ENCODE peak calls at places on chromosomes 3 and 15, in six cellular contexts. A, J, B, N, S and R are unnamed samples.
A peak's percentile ranks its signal among the peaks of the same experiment; 100 is the strongest.

GRCh38 chr3:59818-60217 is 136.7 kb upstream of the CHL1 start:
- DNase-seq in J (no peak), B (no peak), N (no peak), S (no peak), A (no peak), R (no peak)

GRCh38 chr15:50280271-50280670 is 14.7 kb upstream of the HDC start:
- DNase-seq in B (no peak), A (no peak), S (no peak), N (no peak), J (no peak), R (no peak)

GRCh38 chr15:63544253-63545026 is 40.0 kb downstream of the USP3 start:
- DNase-seq in B (no peak), N (no peak), A (no peak), S (no peak), J (no peak), R (no peak)

GRCh38 chr3:105274958-105275357 is 91.8 kb upstream of the ALCAM start:
- DNase-seq in J (no peak), A (no peak), B (no peak), N (no peak), S (no peak), R (no peak)

GRCh38 chr15:74543583-74543982 is 2.6 kb downstream of the ARID3B start:
- DNase-seq in S (no peak), N (no peak), B (no peak), J (no peak), A (no peak), R (peak; percentile 42)

GRCh38 chr3:5233026-5233425 is 45.5 kb downstream of the EDEM1 start:
- DNase-seq in B (no peak), J (no peak), A (no peak), S (no peak), N (no peak), R (no peak)

GRCh38 chr15:62624541-62625399 is 417.8 kb upstream of the TPM1 start:
- DNase-seq in J (no peak), S (no peak), B (no peak), N (no peak), A (no peak), R (no peak)

GRCh38 chr3:123872621-123873020 is 11.5 kb downstream of the MYLK start:
- DNase-seq in A (no peak), N (no peak), S (no peak), J (no peak), B (no peak), R (no peak)

GRCh38 chr3:129567176-129567705 is 24.3 kb downstream of the H1-8 start:
- DNase-seq in J (no peak), A (peak; percentile 83), S (no peak), B (no peak), N (no peak), R (no peak)

GRCh38 chr15:58967479-58967878 is 20.0 kb upstream of the RNF111 start:
- DNase-seq in N (no peak), S (no peak), B (no peak), J (no peak), A (no peak), R (no peak)

GRCh38 chr15:45630958-45631691 is 3.7 kb upstream of the SQOR start:
- DNase-seq in J (no peak), S (no peak), A (no peak), N (no peak), B (no peak), R (no peak)

GRCh38 chr3:142853270-142854163 is 35.4 kb downstream of the PCOLCE2 start:
- DNase-seq in A (no peak), J (no peak), S (no peak), B (peak; percentile 32), N (no peak), R (no peak)

GRCh38 chr15:60605879-60606304 is 127.0 kb upstream of the ICE2 start:
- DNase-seq in S (no peak), J (no peak), N (no peak), B (no peak), A (peak; percentile 24), R (no peak)

GRCh38 chr3:49343163-49343562 is 3.3 kb upstream of the USP4 start:
- DNase-seq in J (no peak), A (no peak), B (no peak), S (no peak), N (no peak), R (no peak)
- H3K27ac ChIP-seq in J (peak overlapping the region; percentile 24), A (no peak overlapping the region), B (no peak overlapping the region), S (no peak overlapping the region), N (no peak overlapping the region), R (no peak overlapping the region)

DNA sequence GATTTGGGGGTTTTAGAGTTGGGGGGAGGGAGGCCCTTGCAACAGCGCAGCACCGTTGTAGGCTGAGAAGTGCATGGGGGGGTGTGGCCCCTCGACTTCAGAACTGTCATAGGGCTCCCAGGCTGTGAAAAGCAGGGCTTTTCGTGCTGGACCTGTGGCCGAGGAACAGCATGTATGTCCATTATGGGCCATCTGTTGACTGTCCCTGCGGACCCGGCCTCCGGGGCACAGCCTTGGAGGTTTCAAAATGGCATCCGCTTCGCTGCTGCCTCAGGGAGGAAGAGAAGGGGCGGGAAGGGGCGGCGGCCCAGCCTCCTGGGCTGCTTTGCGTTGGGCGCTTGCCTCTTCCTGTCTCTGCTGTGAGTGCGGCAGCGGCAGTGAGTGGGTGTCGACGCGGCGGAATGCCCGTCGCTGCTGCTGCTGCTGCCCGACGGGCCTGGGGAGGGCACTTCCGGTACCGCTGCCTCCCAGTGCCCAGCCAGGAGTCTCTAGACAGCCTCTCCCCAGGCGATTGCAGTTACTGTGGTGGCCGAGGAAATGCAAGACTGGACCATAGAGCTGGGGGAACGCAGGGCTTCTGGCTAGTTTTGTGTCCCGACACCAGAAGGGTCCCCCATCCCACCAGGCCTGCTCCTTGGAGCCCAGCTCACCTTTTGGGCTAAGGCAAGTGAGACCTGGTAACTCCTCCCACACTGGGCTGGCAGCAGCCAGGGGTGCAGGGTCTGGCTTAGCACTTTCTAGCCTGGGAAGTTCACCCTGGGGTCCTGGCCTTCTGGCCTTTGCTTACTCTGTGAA is 1.9 kb downstream of the GNAI2 start:
- DNase-seq in B (peak; percentile 77), S (no peak), A (peak; percentile 85), N (peak; percentile 93), J (peak; percentile 96), R (peak; percentile 84)
- TF ChIP-seq POLR2AphosphoS5 in B (peak; percentile 77), S (peak; percentile 48), A (peak; percentile 85), N (peak; percentile 82), J (peak; percentile 64), R (peak; percentile 17)

GRCh38 chr3:45605569-45605968 is 11.0 kb downstream of the LIMD1 start:
- DNase-seq in J (no peak), A (no peak), N (no peak), B (no peak), S (no peak), R (no peak)
- H3K27ac ChIP-seq in J (no peak overlapping the region), A (no peak overlapping the region), N (peak overlapping the region; percentile 80), B (peak overlapping the region; percentile 25), S (no peak overlapping the region), R (no peak overlapping the region)

DNA sequence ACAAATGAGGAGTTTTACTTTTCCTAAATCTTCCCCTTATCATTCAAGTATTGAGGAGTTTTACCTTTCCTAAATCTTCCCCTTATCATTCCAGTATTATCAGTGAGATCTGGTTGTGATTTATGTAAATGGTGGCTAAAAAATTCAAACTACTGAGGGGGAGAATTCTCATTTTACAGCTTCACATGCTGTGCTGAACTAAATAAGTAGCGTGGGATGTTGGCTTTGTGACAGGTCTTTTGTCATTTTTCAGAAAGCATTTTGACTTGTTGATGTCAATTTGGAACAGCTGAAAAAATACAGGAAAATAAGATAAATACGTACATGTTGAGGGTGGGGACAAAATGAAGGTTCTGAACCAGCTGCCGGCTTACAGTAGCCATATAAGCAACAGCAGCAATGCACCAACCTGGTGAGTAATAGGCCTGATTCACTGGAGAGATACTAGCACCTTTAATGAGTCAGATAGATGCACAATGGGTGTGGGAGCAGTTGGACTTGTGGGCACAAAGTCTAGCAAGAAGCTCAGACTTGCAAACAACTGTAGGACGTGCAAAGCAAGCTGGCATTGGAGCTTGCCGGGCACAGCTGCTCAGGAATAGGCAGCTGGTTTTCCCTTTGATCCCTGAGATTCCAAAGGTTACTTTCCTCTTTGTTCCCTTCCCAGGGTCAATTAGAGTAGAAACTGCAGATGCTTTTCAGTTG is 12.8 kb downstream of the B3GNT5 start:
- DNase-seq in N (no peak), S (no peak), A (no peak), J (no peak), B (peak; percentile 57), R (peak; percentile 59)
- TF ChIP-seq POLR2AphosphoS5 in N (no peak), S (peak; percentile 54), A (no peak), J (peak; percentile 45), B (peak; percentile 44), R (no peak)

GRCh38 chr3:10247679-10248183 is 528 bp upstream of the TATDN2 start:
- DNase-seq in S (no peak), A (no peak), B (no peak), J (no peak), N (no peak), R (no peak)
- H3K27ac ChIP-seq in S (peak overlapping the region; percentile 87), A (no peak overlapping the region), B (peak overlapping the region; percentile 87), J (peak overlapping the region; percentile 95), N (peak overlapping the region; percentile 90), R (no peak overlapping the region)

DNA sequence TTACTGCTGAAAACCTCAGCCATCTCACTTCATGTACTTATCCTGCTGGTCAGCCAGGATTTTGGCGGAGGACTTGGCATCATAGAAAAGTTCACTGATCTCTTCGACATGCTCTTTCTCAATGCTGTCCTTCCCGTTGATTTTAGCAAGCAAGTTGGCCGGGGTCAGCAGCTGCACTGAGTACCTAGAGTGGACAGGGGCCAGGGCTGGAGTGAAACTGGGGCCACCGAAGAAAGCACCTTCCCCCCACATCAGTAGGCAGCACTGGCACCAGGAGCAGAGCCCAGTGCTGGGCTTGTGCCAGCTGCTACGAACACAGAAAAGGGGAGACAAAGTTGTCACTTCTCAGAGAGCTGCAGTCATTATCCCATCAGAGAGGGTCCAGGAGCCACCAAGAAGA is 29.0 kb downstream of the SEC61A1 start:
- DNase-seq in J (no peak), A (no peak), N (peak; percentile 28), S (no peak), B (no peak), R (no peak)
- TF ChIP-seq POLR2AphosphoS5 in J (no peak), A (no peak), N (no peak), S (no peak), B (no peak), R (no peak)

DNA sequence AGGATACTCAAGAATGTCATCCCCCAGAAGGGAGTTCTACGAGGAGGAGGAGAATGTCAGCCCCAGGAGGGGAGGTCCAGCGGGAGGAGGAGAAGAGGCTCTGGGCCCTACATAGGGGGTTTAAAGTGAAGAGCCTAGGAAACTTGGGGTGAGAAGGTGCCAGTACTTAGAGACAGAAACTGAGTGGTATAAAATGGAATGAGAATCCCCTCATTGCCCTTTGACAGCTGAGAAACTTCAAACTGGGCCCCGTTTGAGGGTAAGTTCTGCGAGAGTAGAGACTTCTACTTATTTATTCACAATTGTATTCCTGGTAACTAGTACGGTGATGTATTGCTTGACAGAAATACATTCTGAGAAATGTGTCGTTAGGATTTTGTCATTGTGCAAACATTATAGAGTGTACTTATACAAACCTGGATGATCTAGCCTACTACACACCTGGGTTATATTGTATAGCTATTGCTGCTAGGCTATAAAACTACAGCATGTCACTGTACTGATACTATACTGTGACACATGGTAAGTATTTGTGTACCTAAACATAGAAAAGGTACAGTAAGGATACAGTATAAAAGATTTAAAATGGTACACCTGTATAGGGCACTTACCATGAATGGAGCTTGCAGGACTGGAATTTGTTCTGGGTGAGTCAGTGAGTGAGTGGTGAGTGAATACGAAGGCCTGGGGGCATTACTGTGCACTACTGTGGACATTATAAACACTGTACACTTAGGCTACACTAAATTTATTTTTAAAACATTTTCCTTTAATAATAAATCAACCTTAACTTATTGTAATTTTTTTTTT is 62.0 kb downstream of the TSC22D2 start:
- DNase-seq in S (no peak), A (no peak), J (no peak), B (no peak), N (no peak), R (no peak)
- H3K27ac ChIP-seq in S (peak overlapping the region; percentile 74), A (peak overlapping the region; percentile 29), J (no peak overlapping the region), B (peak overlapping the region; percentile 18), N (peak overlapping the region; percentile 76), R (no peak overlapping the region)